ENCODE peak calls at places on chromosomes 11 and 22, in six cellular contexts. S, H, B, V, O and F are unnamed samples.

GRCh38 chr22:22143448-22143847 is 101.1 kb upstream of the VPREB1 start:
- DNase-seq in S (no peak), H (no peak), B (no peak), V (no peak), O (no peak), F (no peak)

GRCh38 chr22:48744283-48744641 is 1083.4 kb downstream of the BRD1 start:
- DNase-seq in S (no peak), H (no peak), B (peak; percentile 53), V (no peak), O (no peak), F (no peak)

GRCh38 chr22:39219071-39220050 is 25.4 kb downstream of the PDGFB start:
- DNase-seq in S (no peak), H (no peak), B (peak; percentile 32), V (no peak), O (no peak), F (no peak)

GRCh38 chr22:29344137-29344536 is 28.6 kb upstream of the RASL10A start:
- DNase-seq in S (no peak), H (peak; percentile 87), B (peak; percentile 87), V (peak; percentile 96), O (peak; percentile 80), F (peak; percentile 76)

GRCh38 chr11:2665747-2666710 is 33.8 kb downstream of the KCNQ1OT1 start:
- DNase-seq in S (no peak), H (peak; percentile 64), B (no peak), V (no peak), O (peak; percentile 2), F (no peak)

GRCh38 chr11:13261600-13262061 is 16.0 kb upstream of the BMAL1 start:
- DNase-seq in S (no peak), H (peak; percentile 47), B (no peak), V (peak; percentile 80), O (no peak), F (no peak)

GRCh38 chr22:36104435-36104834 is 56.1 kb downstream of the APOL3 start:
- DNase-seq in S (no peak), H (no peak), B (no peak), V (no peak), O (no peak), F (no peak)

GRCh38 chr11:123405123-123405592 is 24.9 kb upstream of the GRAMD1B start:
- DNase-seq in S (no peak), H (peak; percentile 49), B (no peak), V (no peak), O (no peak), F (no peak)

GRCh38 chr11:130514316-130514715 is 65.9 kb downstream of the ADAMTS15 start:
- DNase-seq in S (no peak), H (no peak), B (no peak), V (peak; percentile 70), O (no peak), F (no peak)

GRCh38 chr11:123472236-123472935 is 42.3 kb downstream of the GRAMD1B start:
- DNase-seq in S (no peak), H (peak; percentile 69), B (no peak), V (no peak), O (peak; percentile 30), F (no peak)

GRCh38 chr11:3014314-3014938 is 22.3 kb upstream of the NAP1L4 start:
- DNase-seq in S (no peak), H (no peak), B (no peak), V (peak; percentile 77), O (no peak), F (no peak)

GRCh38 chr11:12845739-12846358 is 163.3 kb upstream of the RASSF10 start:
- DNase-seq in S (no peak), H (no peak), B (no peak), V (peak; percentile 73), O (peak; percentile 20), F (peak; percentile 70)

GRCh38 chr11:63761173-63761572 is 7.4 kb downstream of the ZFTA start:
- DNase-seq in S (no peak), H (no peak), B (no peak), V (no peak), O (no peak), F (no peak)

GRCh38 chr11:121414141-121414918 is 37.8 kb upstream of the SORL1 start:
- DNase-seq in S (no peak), H (no peak), B (no peak), V (no peak), O (no peak), F (no peak)

GRCh38 chr22:45915841-45916240 is 61.1 kb downstream of the WNT7B start:
- DNase-seq in S (no peak), H (no peak), B (no peak), V (no peak), O (no peak), F (no peak)

GRCh38 chr11:70377645-70378044 is 20.7 kb upstream of the CTTN start:
- DNase-seq in S (no peak), H (no peak), B (no peak), V (no peak), O (no peak), F (no peak)

DNA sequence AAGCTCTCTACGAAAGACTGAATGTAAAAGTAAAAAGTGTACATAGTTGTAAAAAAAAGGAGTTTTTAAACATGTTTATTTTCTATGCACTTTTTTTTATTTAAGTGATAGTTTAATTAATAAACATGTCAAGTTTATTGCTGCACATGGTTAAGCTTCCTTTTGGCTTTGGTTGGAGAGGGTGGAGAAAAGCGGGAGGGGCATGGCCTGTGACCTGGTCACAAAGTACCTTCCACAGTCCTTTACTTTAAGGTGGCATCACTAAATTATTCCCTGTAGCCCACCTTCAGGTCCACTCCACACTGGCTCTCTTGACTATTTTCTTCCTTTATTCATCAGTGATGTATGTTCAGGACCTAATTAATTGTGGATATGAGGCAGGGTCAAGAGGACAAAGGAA is 586 bp upstream of the TTC36 start:
- DNase-seq in S (no peak), H (no peak), B (no peak), V (no peak), O (no peak), F (no peak)
- H3K4me3 ChIP-seq in S (no peak overlapping the region), H (no peak overlapping the region), B (no peak overlapping the region), V (no peak overlapping the region), O (no peak overlapping the region), F (no peak overlapping the region)

GRCh38 chr22:20571078-20571503 is 63.7 kb downstream of the MED15 start:
- DNase-seq in S (no peak), H (peak; percentile 5), B (no peak), V (no peak), O (no peak), F (no peak)

GRCh38 chr22:20572132-20572802 is 64.9 kb downstream of the MED15 start:
- DNase-seq in S (no peak), H (no peak), B (no peak), V (no peak), O (no peak), F (no peak)

GRCh38 chr22:20569059-20570058 is 61.9 kb downstream of the MED15 start:
- DNase-seq in S (no peak), H (peak; percentile 81), B (peak; percentile 93), V (peak; percentile 95), O (peak; percentile 76), F (no peak)

GRCh38 chr22:20573176-20573829 is 65.9 kb downstream of the MED15 start:
- DNase-seq in S (no peak), H (no peak), B (no peak), V (no peak), O (no peak), F (no peak)

DNA sequence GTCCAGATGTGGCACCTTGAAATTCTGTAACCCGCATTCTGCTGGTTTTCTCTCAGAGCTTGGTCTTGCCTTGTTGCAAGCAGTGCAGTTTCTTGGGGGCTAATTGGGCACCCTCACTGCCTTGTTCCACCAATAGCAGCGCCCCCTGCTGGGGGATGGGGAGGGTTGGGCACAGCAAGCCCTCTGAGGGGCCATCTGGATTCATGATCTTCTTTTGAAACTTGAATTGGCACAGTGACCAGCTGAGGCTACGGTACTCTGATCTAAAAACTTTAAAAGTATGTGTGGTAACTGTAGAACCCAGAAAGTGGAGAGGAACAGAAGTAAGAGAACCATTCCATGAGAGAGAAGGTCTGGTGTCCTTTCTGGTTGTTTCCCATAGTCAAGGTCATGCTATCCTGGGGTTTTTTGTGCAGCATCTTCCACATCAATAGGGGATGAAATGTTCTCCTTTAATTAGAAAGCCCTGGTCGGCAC is 64.2 kb downstream of the MED15 start:
- DNase-seq in S (no peak), H (peak; percentile 28), B (no peak), V (no peak), O (no peak), F (peak; percentile 81)
- TF ChIP-seq CTCF in S (peak; percentile 63), H (peak; percentile 46), B (peak; percentile 73), V (peak; percentile 75), O (peak; percentile 35), F (peak; percentile 79)

GRCh38 chr11:10556590-10556989 is 11.9 kb downstream of the LYVE1 start:
- DNase-seq in S (no peak), H (no peak), B (no peak), V (no peak), O (no peak), F (no peak)

GRCh38 chr11:10550988-10551657 is 10.1 kb upstream of the RNF141 start:
- DNase-seq in S (no peak), H (no peak), B (no peak), V (no peak), O (no peak), F (no peak)

GRCh38 chr11:10550503-10550902 is 9.5 kb upstream of the RNF141 start:
- DNase-seq in S (no peak), H (no peak), B (no peak), V (peak; percentile 65), O (no peak), F (no peak)

GRCh38 chr11:10551845-10552352 is 10.9 kb upstream of the RNF141 start:
- DNase-seq in S (no peak), H (no peak), B (no peak), V (no peak), O (no peak), F (no peak)
- H3K4me3 ChIP-seq in S (no peak overlapping the region), H (no peak overlapping the region), B (no peak overlapping the region), V (no peak overlapping the region), O (no peak overlapping the region), F (no peak overlapping the region)

DNA sequence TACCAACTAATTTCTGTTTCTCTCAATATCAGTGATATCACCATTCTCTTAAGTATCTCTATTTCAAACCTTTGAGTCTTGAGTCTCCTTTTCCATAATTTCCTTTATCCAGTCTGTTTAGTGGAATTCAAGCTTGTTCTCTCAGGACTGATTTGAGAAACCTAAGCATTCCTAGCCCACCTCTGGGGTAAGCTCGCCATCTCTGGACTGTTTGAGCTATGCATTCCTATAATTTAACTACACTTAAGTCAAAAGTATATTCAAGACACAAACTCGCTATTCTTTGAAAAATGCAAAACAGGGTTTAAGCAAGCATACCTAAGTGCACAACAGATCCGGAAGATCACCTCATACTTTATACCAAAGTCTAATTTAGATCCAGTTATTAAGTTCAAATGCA is 2.1 kb upstream of the DLAT start:
- DNase-seq in S (no peak), H (no peak), B (no peak), V (no peak), O (no peak), F (peak; percentile 13)
- TF ChIP-seq CTCF in S (no peak), H (no peak), B (no peak), V (no peak), O (no peak), F (peak; percentile 13)